ENCODE peak calls at places on chromosomes 13 and 19, in four cellular contexts. One of them, this sample, is unnamed.

GRCh38 chr19:35013820-35014754 is 14.0 kb downstream of the GRAMD1A start:
- DNase-seq in upper lobe of left lung: peak
- DNase-seq in uterus: no peak
- DNase-seq in NB4: peak
- DNase-seq in this sample: peak

GRCh38 chr19:27909185-27909840 is 1303.6 kb downstream of the UQCRFS1 start:
- DNase-seq in upper lobe of left lung: no peak
- DNase-seq in uterus: no peak
- DNase-seq in NB4: no peak
- DNase-seq in this sample: no peak

GRCh38 chr19:959935-960502 is 24.1 kb upstream of the WDR18 start:
- DNase-seq in upper lobe of left lung: no peak
- DNase-seq in uterus: no peak
- DNase-seq in NB4: no peak
- DNase-seq in this sample: no peak

GRCh38 chr19:1503089-1503924 is 9.5 kb downstream of the ADAMTSL5 start:
- DNase-seq in upper lobe of left lung: peak
- DNase-seq in uterus: peak
- DNase-seq in NB4: peak
- DNase-seq in this sample: no peak

GRCh38 chr13:20197361-20197834 is 4.7 kb upstream of the GJB2 start:
- DNase-seq in upper lobe of left lung: no peak
- DNase-seq in uterus: no peak
- DNase-seq in NB4: peak
- DNase-seq in this sample: no peak

GRCh38 chr13:33284916-33285315 is 639 bp downstream of the STARD13 start:
- DNase-seq in upper lobe of left lung: no peak
- DNase-seq in uterus: no peak
- DNase-seq in NB4: no peak
- DNase-seq in this sample: no peak

GRCh38 chr19:33724723-33725060 is 72.0 kb upstream of the KCTD15 start:
- DNase-seq in upper lobe of left lung: no peak
- DNase-seq in uterus: no peak
- DNase-seq in NB4: no peak
- DNase-seq in this sample: peak

GRCh38 chr13:40388617-40389016 is 277.8 kb downstream of the FOXO1 start:
- DNase-seq in upper lobe of left lung: peak
- DNase-seq in uterus: no peak
- DNase-seq in NB4: peak
- DNase-seq in this sample: peak

GRCh38 chr19:34662919-34663318 is 14.0 kb downstream of the SCGB2B2 start:
- DNase-seq in upper lobe of left lung: no peak
- DNase-seq in uterus: no peak
- DNase-seq in NB4: peak
- DNase-seq in this sample: no peak

GRCh38 chr13:52980695-52981094 is 47.9 kb upstream of the OLFM4 start:
- DNase-seq in upper lobe of left lung: no peak
- DNase-seq in uterus: no peak
- DNase-seq in NB4: no peak
- DNase-seq in this sample: no peak

GRCh38 chr13:112587359-112587766 is 590 bp downstream of the TUBGCP3 start:
- DNase-seq in upper lobe of left lung: peak
- DNase-seq in uterus: peak
- DNase-seq in NB4: peak
- DNase-seq in this sample: peak

GRCh38 chr19:4557186-4557970 is 2.1 kb downstream of the SEMA6B start:
- DNase-seq in upper lobe of left lung: no peak
- DNase-seq in uterus: no peak
- DNase-seq in NB4: no peak
- DNase-seq in this sample: peak

GRCh38 chr19:16420781-16421386 is 50.9 kb downstream of the EPS15L1 start:
- DNase-seq in upper lobe of left lung: no peak
- DNase-seq in uterus: no peak
- DNase-seq in NB4: no peak
- DNase-seq in this sample: no peak

GRCh38 chr19:16889429-16889882 is 657 bp downstream of the F2RL3 start:
- DNase-seq in upper lobe of left lung: peak
- DNase-seq in uterus: no peak
- DNase-seq in NB4: no peak
- DNase-seq in this sample: no peak

GRCh38 chr19:4373601-4374441 is 26.5 kb downstream of the SH3GL1 start:
- DNase-seq in upper lobe of left lung: no peak
- DNase-seq in uterus: peak
- DNase-seq in NB4: peak
- DNase-seq in this sample: no peak

GRCh38 chr13:28705734-28706133 is 13.0 kb downstream of the SLC46A3 start:
- DNase-seq in upper lobe of left lung: no peak
- DNase-seq in uterus: no peak
- DNase-seq in NB4: no peak
- DNase-seq in this sample: no peak

GRCh38 chr13:24680258-24680920 is at the start of gene ATP12A:
- DNase-seq in upper lobe of left lung: peak
- DNase-seq in uterus: no peak
- DNase-seq in NB4: no peak
- DNase-seq in this sample: no peak

GRCh38 chr19:48283908-48284307 is 14.0 kb downstream of the ZNF114 start:
- DNase-seq in upper lobe of left lung: no peak
- DNase-seq in uterus: no peak
- DNase-seq in NB4: no peak
- DNase-seq in this sample: no peak

GRCh38 chr13:50713849-50714248 is 129.6 kb downstream of the DLEU7 start:
- DNase-seq in upper lobe of left lung: peak
- DNase-seq in uterus: no peak
- DNase-seq in NB4: peak
- DNase-seq in this sample: peak

GRCh38 chr19:2371656-2372055 is 11.6 kb downstream of the TMPRSS9 start:
- DNase-seq in upper lobe of left lung: no peak
- DNase-seq in uterus: no peak
- DNase-seq in NB4: peak
- DNase-seq in this sample: no peak

GRCh38 chr13:51793570-51794273 is 10.2 kb downstream of the DHRS12 start:
- DNase-seq in upper lobe of left lung: peak
- DNase-seq in uterus: no peak
- DNase-seq in NB4: peak
- DNase-seq in this sample: no peak

GRCh38 chr19:3605770-3606169 is 905 bp downstream of the TBXA2R start:
- DNase-seq in upper lobe of left lung: no peak
- DNase-seq in uterus: no peak
- DNase-seq in NB4: no peak
- DNase-seq in this sample: no peak

GRCh38 chr13:90839061-90839460 is 508.4 kb upstream of the MIR17HG start:
- DNase-seq in upper lobe of left lung: no peak
- DNase-seq in uterus: no peak
- DNase-seq in NB4: no peak
- DNase-seq in this sample: no peak

GRCh38 chr19:39183100-39183499 is 13.7 kb upstream of the NCCRP1 start:
- DNase-seq in upper lobe of left lung: no peak
- DNase-seq in uterus: no peak
- DNase-seq in NB4: no peak
- DNase-seq in this sample: no peak

GRCh38 chr13:72469932-72470331 is 257.5 kb downstream of the MZT1 start:
- DNase-seq in upper lobe of left lung: no peak
- DNase-seq in uterus: no peak
- DNase-seq in NB4: no peak
- DNase-seq in this sample: no peak

DNA sequence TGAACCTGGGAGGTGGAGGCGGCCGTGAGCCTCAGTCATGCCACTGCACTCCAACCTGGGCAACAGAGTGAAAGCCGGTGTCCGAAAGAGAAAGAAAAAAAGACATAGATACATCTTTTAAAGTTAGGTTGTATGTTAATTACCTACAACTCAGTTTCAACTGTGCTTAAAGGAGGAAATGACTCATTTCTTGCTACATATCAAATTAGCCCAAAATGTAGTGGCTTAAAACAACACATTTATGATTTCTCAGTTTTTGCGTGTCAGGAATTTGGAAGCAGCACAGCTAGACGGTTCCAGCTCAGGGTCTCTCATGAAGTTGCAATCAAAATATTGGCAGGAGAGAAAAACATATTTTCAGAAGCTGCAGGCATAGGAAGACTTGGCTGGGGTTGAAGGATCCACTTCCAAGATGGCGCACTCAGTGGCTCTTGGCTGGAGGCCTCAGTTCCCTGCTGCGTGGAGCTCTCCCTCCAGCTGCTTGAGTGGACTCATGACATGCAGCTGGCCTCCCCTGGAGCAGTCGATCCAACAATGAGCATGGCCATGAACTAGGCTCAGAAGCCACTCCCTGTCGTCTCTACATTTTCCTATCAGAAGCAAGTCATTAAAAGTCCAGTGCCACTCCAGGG is 7.1 kb downstream of the LDLR start:
- DNase-seq in upper lobe of left lung: peak
- DNase-seq in uterus: peak
- DNase-seq in NB4: peak
- DNase-seq in this sample: no peak
- TF ChIP-seq POLR2A in upper lobe of left lung: no peak
- TF ChIP-seq POLR2A in uterus: no peak
- TF ChIP-seq POLR2A in NB4: no peak
- TF ChIP-seq POLR2A in this sample: no peak

GRCh38 chr13:110915874-110916670 is 1.2 kb upstream of the ANKRD10 start:
- DNase-seq in upper lobe of left lung: no peak
- DNase-seq in uterus: no peak
- DNase-seq in NB4: peak
- DNase-seq in this sample: no peak

GRCh38 chr13:110915057-110915873 is at the start of gene ANKRD10:
- DNase-seq in upper lobe of left lung: peak
- DNase-seq in uterus: peak
- DNase-seq in NB4: peak
- DNase-seq in this sample: peak

GRCh38 chr13:110913322-110913721 is 1.5 kb downstream of the ANKRD10 start:
- DNase-seq in upper lobe of left lung: peak
- DNase-seq in uterus: no peak
- DNase-seq in NB4: peak
- DNase-seq in this sample: no peak

GRCh38 chr13:110913911-110914292 is 967 bp downstream of the ANKRD10 start:
- DNase-seq in upper lobe of left lung: no peak
- DNase-seq in uterus: no peak
- DNase-seq in NB4: no peak
- DNase-seq in this sample: no peak

GRCh38 chr13:110914293-110915056 is 394 bp downstream of the ANKRD10 start:
- DNase-seq in upper lobe of left lung: peak
- DNase-seq in uterus: peak
- DNase-seq in NB4: peak
- DNase-seq in this sample: peak
- TF ChIP-seq POLR2A in upper lobe of left lung: no peak
- TF ChIP-seq POLR2A in uterus: peak
- TF ChIP-seq POLR2A in NB4: peak
- TF ChIP-seq POLR2A in this sample: peak

GRCh38 chr19:55666343-55667005 is 8.6 kb upstream of the EPN1 start:
- DNase-seq in upper lobe of left lung: no peak
- DNase-seq in uterus: no peak
- DNase-seq in NB4: no peak
- DNase-seq in this sample: no peak

GRCh38 chr19:55667958-55668357 is 7.1 kb upstream of the EPN1 start:
- DNase-seq in upper lobe of left lung: no peak
- DNase-seq in uterus: no peak
- DNase-seq in NB4: no peak
- DNase-seq in this sample: no peak

GRCh38 chr19:55668603-55669348 is 6.2 kb upstream of the EPN1 start:
- DNase-seq in upper lobe of left lung: no peak
- DNase-seq in uterus: no peak
- DNase-seq in NB4: no peak
- DNase-seq in this sample: no peak

GRCh38 chr19:55667511-55667910 is 7.5 kb upstream of the EPN1 start:
- DNase-seq in upper lobe of left lung: no peak
- DNase-seq in uterus: no peak
- DNase-seq in NB4: no peak
- DNase-seq in this sample: no peak

DNA sequence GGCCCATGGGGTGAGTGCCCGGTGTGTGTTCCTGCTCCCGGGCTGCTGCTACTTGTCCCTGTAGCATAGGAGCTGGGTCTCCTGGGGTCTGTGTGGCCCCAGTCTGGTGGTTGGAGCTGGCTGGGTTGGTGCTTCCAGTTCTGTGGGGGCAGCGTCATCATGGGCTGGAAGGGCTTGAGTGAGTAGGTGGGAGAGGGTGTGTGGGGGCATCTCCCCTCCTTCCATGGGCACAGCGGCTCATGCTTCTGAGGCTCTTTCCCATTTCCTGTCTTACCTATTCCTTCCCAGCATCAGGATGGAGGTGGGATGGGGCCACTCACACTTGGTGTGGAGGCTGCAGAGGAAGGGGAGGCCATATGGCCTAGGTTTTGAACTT is 8.0 kb upstream of the EPN1 start:
- DNase-seq in upper lobe of left lung: no peak
- DNase-seq in uterus: no peak
- DNase-seq in NB4: no peak
- DNase-seq in this sample: no peak
- TF ChIP-seq POLR2A in upper lobe of left lung: no peak
- TF ChIP-seq POLR2A in uterus: no peak
- TF ChIP-seq POLR2A in NB4: no peak
- TF ChIP-seq POLR2A in this sample: no peak

GRCh38 chr13:44575741-44576395 is at the start of gene TSC22D1:
- DNase-seq in upper lobe of left lung: peak
- DNase-seq in uterus: peak
- DNase-seq in NB4: peak
- DNase-seq in this sample: peak

GRCh38 chr13:44575035-44575434 is 1.1 kb downstream of the TSC22D1 start:
- DNase-seq in upper lobe of left lung: no peak
- DNase-seq in uterus: no peak
- DNase-seq in NB4: no peak
- DNase-seq in this sample: no peak

GRCh38 chr13:44578064-44578394 is 1.9 kb upstream of the TSC22D1 start:
- DNase-seq in upper lobe of left lung: peak
- DNase-seq in uterus: no peak
- DNase-seq in NB4: no peak
- DNase-seq in this sample: no peak

GRCh38 chr13:44577236-44578063 is 1.3 kb upstream of the TSC22D1 start:
- DNase-seq in upper lobe of left lung: peak
- DNase-seq in uterus: peak
- DNase-seq in NB4: peak
- DNase-seq in this sample: peak

DNA sequence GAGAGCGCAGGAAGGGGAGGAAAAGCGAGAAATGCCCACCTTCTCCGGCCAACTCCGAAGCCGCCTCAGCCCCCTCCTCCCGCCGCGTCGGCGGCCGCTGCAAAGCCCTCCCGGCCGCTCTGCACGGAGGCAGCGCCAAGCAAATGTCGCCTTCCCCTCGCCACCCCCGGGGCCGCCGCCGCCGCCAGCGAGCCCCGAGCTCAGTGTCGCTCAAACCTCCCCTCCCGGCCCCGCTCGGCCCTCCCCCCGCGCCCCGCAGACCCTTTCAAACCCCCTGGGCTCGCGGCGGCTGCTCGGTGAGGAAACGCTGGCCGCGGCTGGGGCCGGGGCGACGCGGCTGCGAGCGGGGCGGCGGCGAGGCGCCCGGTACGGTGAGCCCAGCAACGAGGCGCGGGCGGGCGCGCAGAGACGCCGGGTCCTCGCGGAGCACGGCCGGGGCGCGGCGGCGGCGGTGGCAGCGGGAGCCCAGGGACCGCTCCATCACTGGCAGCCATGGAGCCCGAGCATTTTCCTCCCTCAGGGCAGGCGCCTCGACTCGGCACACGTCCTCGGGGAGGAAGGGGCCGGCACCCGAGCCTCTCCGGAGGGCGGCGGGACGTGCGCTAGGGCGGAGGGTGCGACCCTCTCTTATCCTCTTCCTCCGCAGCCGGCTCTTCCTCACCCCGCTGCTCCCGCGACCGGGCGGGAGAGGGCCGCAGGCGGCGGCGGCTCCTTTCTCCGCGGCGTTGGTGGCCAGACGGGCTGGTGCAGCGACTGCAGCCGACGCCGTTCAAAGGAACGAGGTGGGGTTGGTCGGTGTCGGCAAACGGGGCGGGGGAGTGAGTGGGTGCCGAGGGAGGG is 486 bp upstream of the TSC22D1 start:
- DNase-seq in upper lobe of left lung: no peak
- DNase-seq in uterus: peak
- DNase-seq in NB4: peak
- DNase-seq in this sample: no peak
- TF ChIP-seq POLR2A in upper lobe of left lung: no peak
- TF ChIP-seq POLR2A in uterus: no peak
- TF ChIP-seq POLR2A in NB4: no peak
- TF ChIP-seq POLR2A in this sample: no peak

This sample was measured in spleen.